ENCODE peak calls at places on chromosomes 7 and 10, in four cellular contexts. One of them, this sample, is unnamed.

GRCh38 chr7:142459557-142459963 is 201.7 kb upstream of the PRSS58 start:
- DNase-seq in GM23338: peak; percentile 71
- DNase-seq in hepatocyte: peak; percentile 65
- DNase-seq in PC-3: peak; percentile 73
- DNase-seq in this sample: peak; percentile 51

GRCh38 chr10:34046651-34047050 is 712.2 kb upstream of the NRP1 start:
- DNase-seq in GM23338: no peak
- DNase-seq in hepatocyte: no peak
- DNase-seq in PC-3: no peak
- DNase-seq in this sample: no peak

GRCh38 chr10:7397049-7397448 is 13.8 kb downstream of the SFMBT2 start:
- DNase-seq in GM23338: no peak
- DNase-seq in hepatocyte: no peak
- DNase-seq in PC-3: no peak
- DNase-seq in this sample: no peak

GRCh38 chr10:71431216-71431944 is 34.7 kb downstream of the CDH23 start:
- DNase-seq in GM23338: no peak
- DNase-seq in hepatocyte: no peak
- DNase-seq in PC-3: no peak
- DNase-seq in this sample: no peak

GRCh38 chr10:133180192-133180914 is 20.3 kb downstream of the KNDC1 start:
- DNase-seq in GM23338: no peak
- DNase-seq in hepatocyte: no peak
- DNase-seq in PC-3: no peak
- DNase-seq in this sample: no peak

GRCh38 chr10:12919574-12919973 is 81.9 kb downstream of the CCDC3 start:
- DNase-seq in GM23338: no peak
- DNase-seq in hepatocyte: no peak
- DNase-seq in PC-3: no peak
- DNase-seq in this sample: no peak

GRCh38 chr7:74012842-74013249 is 15.1 kb upstream of the ELN start:
- DNase-seq in GM23338: peak; percentile 28
- DNase-seq in hepatocyte: no peak
- DNase-seq in PC-3: no peak
- DNase-seq in this sample: no peak

GRCh38 chr7:46006723-46007122 is 85.7 kb upstream of the IGFBP3 start:
- DNase-seq in GM23338: no peak
- DNase-seq in hepatocyte: no peak
- DNase-seq in PC-3: peak; percentile 21
- DNase-seq in this sample: no peak

GRCh38 chr7:21767300-21767900 is 178.3 kb downstream of the CDCA7L start:
- DNase-seq in GM23338: peak; percentile 94
- DNase-seq in hepatocyte: peak; percentile 87
- DNase-seq in PC-3: peak; percentile 83
- DNase-seq in this sample: peak; percentile 73

GRCh38 chr7:8310876-8311275 is 48.9 kb upstream of the ICA1 start:
- DNase-seq in GM23338: no peak
- DNase-seq in hepatocyte: no peak
- DNase-seq in PC-3: no peak
- DNase-seq in this sample: no peak

GRCh38 chr7:21076579-21076978 is 289.9 kb upstream of the SP8 start:
- DNase-seq in GM23338: peak; percentile 31
- DNase-seq in hepatocyte: no peak
- DNase-seq in PC-3: peak; percentile 77
- DNase-seq in this sample: no peak

GRCh38 chr7:131002600-131002999 is 268.6 kb upstream of the KLF14 start:
- DNase-seq in GM23338: no peak
- DNase-seq in hepatocyte: no peak
- DNase-seq in PC-3: no peak
- DNase-seq in this sample: no peak

GRCh38 chr10:19845963-19846362 is 29.7 kb downstream of the PLXDC2 start:
- DNase-seq in GM23338: no peak
- DNase-seq in hepatocyte: no peak
- DNase-seq in PC-3: peak; percentile 3
- DNase-seq in this sample: no peak

GRCh38 chr7:129257168-129257567 is 32.3 kb downstream of the AHCYL2 start:
- DNase-seq in GM23338: no peak
- DNase-seq in hepatocyte: no peak
- DNase-seq in PC-3: no peak
- DNase-seq in this sample: no peak

GRCh38 chr10:46096909-46097575 is 51.0 kb upstream of the MSMB start:
- DNase-seq in GM23338: no peak
- DNase-seq in hepatocyte: no peak
- DNase-seq in PC-3: no peak
- DNase-seq in this sample: peak; percentile 86

GRCh38 chr10:70232155-70232858 is 922 bp downstream of the PPA1 start:
- DNase-seq in GM23338: peak; percentile 54
- DNase-seq in hepatocyte: peak; percentile 82
- DNase-seq in PC-3: peak; percentile 93
- DNase-seq in this sample: peak; percentile 50

GRCh38 chr10:34479520-34480179 is 335.4 kb downstream of the PARD3 start:
- DNase-seq in GM23338: no peak
- DNase-seq in hepatocyte: peak; percentile 43
- DNase-seq in PC-3: no peak
- DNase-seq in this sample: no peak

GRCh38 chr7:2738766-2739549 is 51.0 kb downstream of the AMZ1 start:
- DNase-seq in GM23338: no peak
- DNase-seq in hepatocyte: no peak
- DNase-seq in PC-3: no peak
- DNase-seq in this sample: no peak

GRCh38 chr7:12674861-12675260 is 12.6 kb upstream of the ARL4A start:
- DNase-seq in GM23338: peak; percentile 83
- DNase-seq in hepatocyte: peak; percentile 46
- DNase-seq in PC-3: peak; percentile 57
- DNase-seq in this sample: peak; percentile 38

GRCh38 chr7:84674236-84674913 is 479.8 kb upstream of the SEMA3A start:
- DNase-seq in GM23338: no peak
- DNase-seq in hepatocyte: no peak
- DNase-seq in PC-3: no peak
- DNase-seq in this sample: no peak

GRCh38 chr7:114921636-114922150 is at the start of gene MDFIC:
- DNase-seq in GM23338: peak; percentile 64
- DNase-seq in hepatocyte: peak; percentile 10
- DNase-seq in PC-3: no peak
- DNase-seq in this sample: no peak

GRCh38 chr10:123157210-123157609 is 3.0 kb downstream of the BUB3 start:
- DNase-seq in GM23338: no peak
- DNase-seq in hepatocyte: peak; percentile 32
- DNase-seq in PC-3: peak; percentile 59
- DNase-seq in this sample: no peak

GRCh38 chr7:17706734-17707133 is 233.6 kb downstream of the SNX13 start:
- DNase-seq in GM23338: peak; percentile 86
- DNase-seq in hepatocyte: peak; percentile 74
- DNase-seq in PC-3: peak; percentile 77
- DNase-seq in this sample: peak; percentile 49

GRCh38 chr7:124489925-124490324 is 275.7 kb downstream of the GPR37 start:
- DNase-seq in GM23338: peak; percentile 9
- DNase-seq in hepatocyte: no peak
- DNase-seq in PC-3: no peak
- DNase-seq in this sample: no peak

GRCh38 chr10:62818426-62819011 is 2.4 kb upstream of the EGR2 start:
- DNase-seq in GM23338: peak; percentile 73
- DNase-seq in hepatocyte: peak; percentile 59
- DNase-seq in PC-3: peak; percentile 78
- DNase-seq in this sample: no peak

GRCh38 chr10:130357226-130357625 is 221.0 kb downstream of the GLRX3 start:
- DNase-seq in GM23338: no peak
- DNase-seq in hepatocyte: no peak
- DNase-seq in PC-3: no peak
- DNase-seq in this sample: no peak

GRCh38 chr10:52314822-52315552 is 906 bp downstream of the DKK1 start:
- DNase-seq in GM23338: peak; percentile 17
- DNase-seq in hepatocyte: peak; percentile 30
- DNase-seq in PC-3: peak; percentile 80
- DNase-seq in this sample: no peak

GRCh38 chr10:9615179-9615578 is 1402.5 kb upstream of the CELF2 start:
- DNase-seq in GM23338: no peak
- DNase-seq in hepatocyte: no peak
- DNase-seq in PC-3: no peak
- DNase-seq in this sample: no peak

GRCh38 chr10:9230625-9231024 is 1176.1 kb downstream of the GATA3 start:
- DNase-seq in GM23338: no peak
- DNase-seq in hepatocyte: no peak
- DNase-seq in PC-3: no peak
- DNase-seq in this sample: no peak

DNA sequence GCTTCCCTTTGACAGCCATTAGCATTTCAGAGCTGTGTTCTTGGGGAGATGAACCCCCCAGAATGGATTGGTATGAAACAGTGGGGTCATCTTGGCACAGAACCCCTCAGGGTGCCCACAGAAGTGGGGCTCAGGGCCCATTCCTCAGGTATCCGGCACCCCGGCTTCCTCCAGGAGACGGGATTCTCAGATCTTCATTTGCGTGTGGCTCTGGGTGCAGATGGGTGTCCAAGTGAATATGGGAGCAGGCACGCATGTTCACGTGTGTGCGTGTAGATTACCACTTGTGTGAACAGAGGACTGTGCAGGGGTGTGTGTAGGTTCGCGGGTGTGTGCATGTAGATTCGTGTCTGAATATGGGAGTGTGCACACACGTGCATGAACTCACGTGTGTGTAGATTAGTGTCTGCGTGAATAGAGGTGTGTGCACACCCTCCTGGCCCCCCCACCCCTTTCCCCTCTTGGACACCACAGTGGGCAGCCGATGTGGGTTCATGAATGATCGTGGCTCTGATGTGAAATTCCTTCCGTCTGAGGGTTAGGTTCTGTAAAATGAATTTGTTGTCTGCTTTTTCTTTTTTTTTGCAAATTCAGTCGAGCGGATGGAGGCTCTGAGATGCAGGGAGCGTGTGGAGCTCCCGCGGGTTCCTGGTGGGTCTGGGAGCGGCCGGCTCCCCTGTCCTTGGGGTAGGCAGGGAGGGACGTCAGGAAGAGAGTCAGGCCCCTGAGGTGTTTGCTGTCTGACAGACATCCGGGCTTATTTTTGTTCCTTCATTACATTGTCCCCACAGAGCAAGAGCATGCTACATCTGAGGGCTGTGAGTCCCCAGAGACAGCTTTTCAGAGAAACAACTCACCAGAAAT is 7.4 kb downstream of the ELFN1 start:
- DNase-seq in GM23338: no peak
- DNase-seq in hepatocyte: no peak
- DNase-seq in PC-3: no peak
- DNase-seq in this sample: no peak
- TF ChIP-seq EZH2phosphoT487 in GM23338: no peak
- TF ChIP-seq EZH2phosphoT487 in hepatocyte: no peak
- TF ChIP-seq EZH2phosphoT487 in PC-3: no peak
- TF ChIP-seq EZH2phosphoT487 in this sample: no peak

GRCh38 chr10:121595806-121596667 is 2.2 kb downstream of the FGFR2 start:
- DNase-seq in GM23338: peak; percentile 55
- DNase-seq in hepatocyte: peak; percentile 42
- DNase-seq in PC-3: no peak
- DNase-seq in this sample: no peak

GRCh38 chr10:121601458-121601857 is 3.2 kb upstream of the FGFR2 start:
- DNase-seq in GM23338: no peak
- DNase-seq in hepatocyte: no peak
- DNase-seq in PC-3: no peak
- DNase-seq in this sample: no peak

GRCh38 chr10:121596668-121597503 is 1.4 kb downstream of the FGFR2 start:
- DNase-seq in GM23338: peak; percentile 95
- DNase-seq in hepatocyte: peak; percentile 85
- DNase-seq in PC-3: no peak
- DNase-seq in this sample: no peak

GRCh38 chr10:121597504-121598241 is 571 bp downstream of the FGFR2 start:
- DNase-seq in GM23338: peak; percentile 51
- DNase-seq in hepatocyte: peak; percentile 39
- DNase-seq in PC-3: no peak
- DNase-seq in this sample: no peak

DNA sequence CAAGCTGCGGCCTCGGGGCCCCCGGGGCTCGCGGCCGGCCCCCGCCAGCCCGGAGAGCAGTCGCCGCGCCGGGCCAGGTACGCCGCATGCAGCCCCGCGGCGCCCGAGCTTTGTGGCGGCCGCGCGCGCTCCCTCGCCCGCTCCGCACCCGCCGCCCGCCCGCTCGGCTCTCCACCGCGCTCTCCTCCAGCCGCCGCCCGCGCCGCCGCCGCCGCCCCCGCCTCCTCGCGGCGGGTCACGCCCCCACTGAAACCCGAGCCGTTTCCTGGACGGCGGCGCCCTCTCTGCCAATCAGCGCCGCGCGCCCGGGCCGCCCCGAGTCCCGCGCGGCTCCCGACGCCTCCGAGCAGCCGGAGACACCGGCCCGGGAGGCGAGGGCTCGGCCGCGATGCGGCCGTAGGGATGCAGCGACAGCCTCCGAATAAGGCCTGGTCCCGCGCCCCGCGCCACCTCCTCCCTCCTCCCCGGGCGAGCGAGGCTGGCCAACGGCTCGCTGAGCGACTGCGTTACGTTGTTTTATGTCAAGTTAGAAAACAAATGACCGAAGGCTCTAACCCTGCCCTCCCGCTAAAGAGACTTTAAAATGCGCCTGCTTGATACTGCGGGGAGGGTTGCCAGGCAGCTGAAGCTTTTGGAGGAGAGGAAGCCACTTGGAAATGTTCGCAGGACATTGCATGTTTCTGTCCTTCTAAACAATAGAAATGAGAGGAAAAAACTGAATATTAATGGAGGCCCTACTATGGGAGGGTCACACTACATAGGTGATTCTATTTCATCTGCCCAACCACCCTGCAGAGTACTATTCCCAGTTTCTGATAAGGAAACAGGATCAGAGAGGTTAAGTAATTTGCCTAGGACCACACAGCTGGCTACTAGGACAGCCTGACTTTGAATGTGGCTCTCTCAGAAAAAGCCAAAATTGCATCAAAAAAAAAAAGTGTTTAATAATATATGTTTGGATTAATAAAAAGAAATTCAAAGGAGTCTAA is at the start of gene FGFR2:
- DNase-seq in GM23338: peak; percentile 92
- DNase-seq in hepatocyte: peak; percentile 95
- DNase-seq in PC-3: peak; percentile 69
- DNase-seq in this sample: no peak
- TF ChIP-seq EZH2phosphoT487 in GM23338: no peak
- TF ChIP-seq EZH2phosphoT487 in hepatocyte: no peak
- TF ChIP-seq EZH2phosphoT487 in PC-3: no peak
- TF ChIP-seq EZH2phosphoT487 in this sample: no peak

GRCh38 chr10:17206210-17206709 is 4.8 kb upstream of the TRDMT1 start:
- DNase-seq in GM23338: no peak
- DNase-seq in hepatocyte: no peak
- DNase-seq in PC-3: peak; percentile 67
- DNase-seq in this sample: no peak
- TF ChIP-seq EZH2phosphoT487 in GM23338: no peak
- TF ChIP-seq EZH2phosphoT487 in hepatocyte: no peak
- TF ChIP-seq EZH2phosphoT487 in PC-3: no peak
- TF ChIP-seq EZH2phosphoT487 in this sample: no peak

GRCh38 chr10:36671607-36672006 is 453.8 kb upstream of the ANKRD30A start:
- DNase-seq in GM23338: no peak
- DNase-seq in hepatocyte: no peak
- DNase-seq in PC-3: peak; percentile 99
- DNase-seq in this sample: no peak

GRCh38 chr10:36670616-36671402 is 454.6 kb upstream of the ANKRD30A start:
- DNase-seq in GM23338: no peak
- DNase-seq in hepatocyte: no peak
- DNase-seq in PC-3: peak; percentile 95
- DNase-seq in this sample: no peak

GRCh38 chr10:36666451-36666850 is 458.9 kb upstream of the ANKRD30A start:
- DNase-seq in GM23338: no peak
- DNase-seq in hepatocyte: no peak
- DNase-seq in PC-3: no peak
- DNase-seq in this sample: no peak

GRCh38 chr10:36675458-36675880 is 449.9 kb upstream of the ANKRD30A start:
- DNase-seq in GM23338: no peak
- DNase-seq in hepatocyte: no peak
- DNase-seq in PC-3: peak; percentile 100
- DNase-seq in this sample: no peak

GRCh38 chr10:36669615-36670325 is 455.6 kb upstream of the ANKRD30A start:
- DNase-seq in GM23338: no peak
- DNase-seq in hepatocyte: no peak
- DNase-seq in PC-3: no peak
- DNase-seq in this sample: no peak
- TF ChIP-seq EZH2phosphoT487 in GM23338: no peak
- TF ChIP-seq EZH2phosphoT487 in hepatocyte: no peak
- TF ChIP-seq EZH2phosphoT487 in PC-3: no peak
- TF ChIP-seq EZH2phosphoT487 in this sample: no peak